ENCODE peak calls at places on chromosomes 16 and 17, in five cellular contexts. T is HCT116, C is neural progenitor cell, F is GM23248, G is K562. S is an unnamed sample.

GRCh38 chr17:44981221-44981968 is 13.3 kb upstream of the C1QL1 start:
- DNase-seq in C (no peak), G (no peak), T (no peak), F (peak; percentile 30), S (peak; percentile 91)

GRCh38 chr16:81069063-81069462 is 8.0 kb downstream of the C16orf46 start:
- DNase-seq in G (no peak), C (no peak), T (no peak), F (no peak), S (no peak)

GRCh38 chr17:47709594-47709993 is 15.6 kb downstream of the TBKBP1 start:
- DNase-seq in C (no peak), G (no peak), F (no peak), T (no peak), S (no peak)

GRCh38 chr16:31356566-31357323 is 1.8 kb downstream of the ITGAX start:
- DNase-seq in T (no peak), G (no peak), C (peak; percentile 23), F (no peak), S (no peak)

GRCh38 chr17:5826384-5826783 is 242.1 kb upstream of the NLRP1 start:
- DNase-seq in C (no peak), G (no peak), F (no peak), T (no peak), S (no peak)

GRCh38 chr16:83769397-83770008 is 38.3 kb upstream of the HSBP1 start:
- DNase-seq in T (no peak), F (no peak), G (no peak), C (no peak), S (no peak)

GRCh38 chr16:54050281-54051210 is 236.0 kb downstream of the IRX3 start:
- DNase-seq in F (no peak), G (no peak), T (no peak), C (peak; percentile 39), S (peak; percentile 45)

GRCh38 chr17:59409336-59410048 is 78.0 kb downstream of the YPEL2 start:
- DNase-seq in T (no peak), G (no peak), F (no peak), C (no peak), S (no peak)

GRCh38 chr17:29760771-29761682 is 138.3 kb upstream of the CORO6 start:
- DNase-seq in C (peak; percentile 85), F (peak; percentile 93), G (no peak), T (no peak), S (peak; percentile 86)

GRCh38 chr17:75036643-75037268 is 10.0 kb downstream of the ATP5PD start:
- DNase-seq in C (no peak), F (peak; percentile 97), T (peak; percentile 89), G (peak; percentile 75), S (peak; percentile 95)

GRCh38 chr17:63247706-63248105 is 198.4 kb downstream of the CYB561 start:
- DNase-seq in T (no peak), C (no peak), G (no peak), F (peak; percentile 50), S (no peak)

GRCh38 chr17:74199306-74200092 is 4.0 kb upstream of the RPL38 start:
- DNase-seq in F (peak; percentile 74), C (peak; percentile 78), G (peak; percentile 81), T (no peak), S (peak; percentile 46)

GRCh38 chr17:6578491-6578890 is 22.1 kb upstream of the PITPNM3 start:
- DNase-seq in F (no peak), G (no peak), T (no peak), C (no peak), S (no peak)

DNA sequence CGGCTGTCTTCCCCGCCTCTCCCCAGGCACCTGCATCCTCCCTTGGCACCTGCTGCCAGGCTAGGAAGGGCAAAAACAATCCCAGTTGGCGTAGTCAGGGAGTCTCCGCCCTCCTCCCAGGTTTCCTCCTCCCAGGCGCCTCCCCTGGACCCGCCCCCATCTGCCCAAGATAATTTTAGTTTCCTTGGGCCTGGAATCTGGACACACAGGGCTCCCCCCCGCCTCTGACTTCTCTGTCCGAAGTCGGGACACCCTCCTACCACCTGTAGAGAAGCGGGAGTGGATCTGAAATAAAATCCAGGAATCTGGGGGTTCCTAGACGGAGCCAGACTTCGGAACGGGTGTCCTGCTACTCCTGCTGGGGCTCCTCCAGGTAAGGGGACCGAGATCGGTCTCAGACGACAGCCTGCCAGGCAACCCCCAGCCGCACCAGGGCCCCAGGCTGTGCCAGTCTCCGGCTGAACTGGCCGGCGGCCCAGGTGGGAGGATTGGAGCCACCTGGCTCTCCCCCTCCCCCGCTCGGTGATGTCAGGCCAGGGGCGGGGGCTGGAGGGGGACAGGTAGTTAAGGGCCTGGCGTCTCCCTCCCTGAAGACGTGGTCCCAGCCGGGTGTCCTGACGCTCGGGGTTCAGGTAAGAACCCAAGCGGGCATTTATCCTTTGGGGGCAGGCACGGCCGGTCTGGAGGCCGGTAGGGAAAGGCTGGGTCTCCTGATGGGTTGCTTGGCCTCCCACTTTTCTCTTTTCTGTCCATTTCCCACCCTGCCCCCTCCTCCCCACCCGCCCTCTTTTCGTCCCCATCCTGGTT is at the start of gene GRB7:
- DNase-seq in G (peak; percentile 71), C (peak; percentile 52), T (peak; percentile 57), F (no peak), S (no peak)
- H3K4me3 ChIP-seq in G (peak within 1 kb of the TSS; percentile 44), C (peak within 1 kb of the TSS; percentile 62), T (peak within 1 kb of the TSS; percentile 84), F (no peak within 1 kb of the TSS), S (no peak within 1 kb of the TSS)

DNA sequence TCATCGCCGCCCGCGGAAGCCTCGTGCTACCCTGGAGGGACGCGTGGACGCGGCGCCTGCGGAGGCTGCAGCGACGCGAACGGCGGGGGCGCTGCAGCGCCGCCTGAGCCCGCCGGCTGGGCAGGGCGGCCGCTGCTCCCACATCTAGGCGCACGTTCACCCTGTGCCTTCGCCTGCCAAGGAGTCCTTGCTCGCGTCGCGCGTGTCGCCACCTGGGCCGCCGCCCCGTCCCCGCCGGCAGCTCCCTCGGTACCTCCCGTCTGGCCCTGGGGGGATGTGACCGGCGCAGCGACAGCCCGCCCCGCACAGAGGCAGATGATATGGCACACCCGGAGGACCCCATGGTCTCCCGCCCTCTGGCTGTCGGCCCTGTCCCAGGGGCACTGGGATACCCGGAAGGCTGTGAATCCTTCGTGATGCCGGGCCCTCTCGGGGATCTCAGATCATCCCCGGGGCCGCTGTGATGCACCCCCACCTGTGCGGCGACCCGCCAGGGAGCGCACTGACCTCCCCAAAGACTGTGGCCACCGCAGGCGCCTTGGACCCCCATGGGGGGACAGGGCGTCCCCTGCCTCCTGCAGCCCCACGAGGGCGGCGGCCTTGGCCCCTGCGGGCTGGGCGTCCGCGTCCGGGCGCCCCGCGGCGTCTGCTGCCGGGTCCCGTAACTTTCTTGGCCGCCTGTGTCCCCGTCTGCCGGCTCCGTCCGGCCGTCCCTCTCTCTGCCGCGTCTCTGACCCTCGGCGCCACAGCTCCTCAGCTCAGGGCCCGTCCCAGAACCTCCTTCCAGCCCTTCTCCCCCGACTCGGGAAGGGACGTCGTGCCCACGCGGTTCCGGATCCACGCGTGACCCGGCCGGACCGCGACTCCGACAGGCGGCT is 689 bp upstream of the TBC1D24 start:
- DNase-seq in T (no peak), C (peak; percentile 76), F (peak; percentile 79), G (peak; percentile 63), S (peak; percentile 39)
- TF ChIP-seq EZH2 in T (no peak), C (no peak), F (no peak), G (no peak), S (no peak)

GRCh38 chr17:38583833-38584349 is 21.9 kb downstream of the SRCIN1 start:
- DNase-seq in G (no peak), F (no peak), C (peak; percentile 29), T (no peak), S (no peak)
- H3K9ac ChIP-seq in G (no peak overlapping the region), F (no peak overlapping the region), C (no peak overlapping the region), T (peak overlapping the region; percentile 11), S (no peak overlapping the region)

DNA sequence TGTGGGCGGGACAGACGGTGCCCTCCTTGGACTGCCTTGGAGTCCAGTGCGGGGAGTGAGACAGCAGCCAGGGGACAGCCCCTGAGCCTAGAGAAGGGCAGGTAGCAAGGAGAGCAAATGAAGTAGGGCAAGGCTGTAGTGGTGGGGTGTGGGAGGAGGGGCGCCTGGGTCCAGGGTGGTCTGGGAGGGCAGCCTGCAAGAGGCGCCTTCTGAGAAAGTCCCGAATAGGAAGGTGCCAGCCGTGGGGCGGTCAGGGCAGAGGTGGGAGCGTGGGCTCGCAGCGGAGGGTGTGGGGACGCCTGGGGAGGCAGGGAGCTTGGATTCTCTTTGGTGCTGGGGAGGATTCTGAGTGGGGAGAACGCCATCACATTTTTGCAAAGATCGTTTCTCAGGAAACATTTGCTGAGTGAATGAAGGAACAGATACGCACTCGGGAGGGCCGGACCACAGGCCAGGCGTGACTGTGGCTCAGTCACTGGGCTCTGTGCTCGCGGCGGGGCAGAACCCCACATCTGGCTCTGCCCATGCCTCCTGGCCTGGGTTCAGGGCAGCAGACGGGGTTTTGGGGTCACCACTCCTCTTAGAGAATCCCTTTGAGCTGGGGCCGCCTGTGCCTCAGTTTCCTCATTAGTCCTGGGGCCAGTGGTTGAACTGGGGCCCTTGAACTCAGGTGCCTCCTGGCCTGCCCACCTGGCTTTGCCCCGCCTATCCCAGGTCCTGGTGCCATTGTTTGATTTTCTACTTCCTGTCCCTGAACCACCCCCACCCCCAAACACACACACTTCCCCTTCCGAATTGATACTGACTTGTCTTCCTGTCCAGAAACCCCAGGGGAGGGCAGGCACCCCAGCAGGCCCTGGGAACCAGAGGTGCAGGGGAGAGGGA is 4.2 kb downstream of the SNN start:
- DNase-seq in F (no peak), C (no peak), T (no peak), G (peak; percentile 34), S (no peak)
- H3K4me3 ChIP-seq in F (no peak overlapping the region), C (no peak overlapping the region), T (no peak overlapping the region), G (no peak overlapping the region), S (no peak overlapping the region)

GRCh38 chr17:79749958-79750357 is 19.2 kb downstream of the ENPP7 start:
- DNase-seq in C (no peak), G (no peak), F (no peak), T (no peak), S (no peak)
- TF ChIP-seq EZH2 in C (no peak), G (no peak), F (no peak), T (no peak), S (no peak)

GRCh38 chr17:17352836-17353624 is 49.9 kb downstream of the NT5M start:
- DNase-seq in C (no peak), G (no peak), T (no peak), F (no peak), S (no peak)

GRCh38 chr17:17350491-17351355 is 47.5 kb downstream of the NT5M start:
- DNase-seq in G (no peak), F (peak; percentile 79), T (no peak), C (peak; percentile 38), S (peak; percentile 9)

GRCh38 chr17:17353625-17354484 is 50.7 kb downstream of the NT5M start:
- DNase-seq in C (no peak), G (no peak), F (no peak), T (no peak), S (no peak)

GRCh38 chr17:17351356-17351891 is 48.3 kb downstream of the NT5M start:
- DNase-seq in G (no peak), C (no peak), T (no peak), F (no peak), S (no peak)

DNA sequence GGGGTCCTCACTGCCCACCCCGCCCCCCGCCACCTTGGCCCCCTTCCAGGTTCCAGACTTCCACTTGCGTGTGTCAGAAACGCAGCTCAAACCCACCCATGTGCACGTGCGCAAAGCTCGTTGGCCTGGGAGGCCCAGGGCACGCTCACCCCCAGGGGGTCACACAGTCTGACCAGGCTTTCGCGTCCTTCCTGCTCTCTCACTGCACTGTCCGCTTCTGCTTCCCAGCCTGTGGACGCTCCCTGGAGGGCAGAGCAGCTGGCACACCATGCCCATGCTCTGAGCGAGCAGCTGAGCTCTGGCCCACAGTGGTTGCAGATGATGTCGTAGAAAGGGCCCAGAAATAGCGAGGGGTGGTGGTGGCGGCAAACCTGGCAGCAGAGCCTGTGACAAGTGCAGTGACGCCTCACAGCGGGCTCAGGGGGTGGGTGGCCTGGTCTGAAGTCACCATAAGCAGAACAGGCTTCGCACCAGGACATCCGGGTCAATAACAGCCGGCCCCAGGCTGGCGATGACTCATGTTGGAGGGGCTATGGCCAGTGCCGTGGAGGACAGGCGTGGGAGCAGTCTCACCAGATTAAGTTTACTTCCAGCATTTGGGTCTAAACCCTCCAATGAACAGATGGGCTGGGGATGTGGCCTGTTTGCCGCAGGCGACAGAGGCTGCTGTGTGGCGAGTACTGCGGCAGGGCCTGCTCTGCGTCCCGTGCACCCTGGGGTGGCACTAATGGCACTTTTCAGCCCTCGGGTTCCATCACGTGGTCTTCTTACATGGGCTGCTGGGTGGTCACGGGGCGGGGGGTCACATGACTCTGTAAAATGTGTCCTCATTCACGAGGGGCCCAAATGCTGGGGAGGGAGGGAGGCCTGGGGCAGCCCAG is 49.0 kb downstream of the NT5M start:
- DNase-seq in F (peak; percentile 69), C (no peak), T (no peak), G (peak; percentile 78), S (peak; percentile 61)
- H3K9ac ChIP-seq in F (no peak overlapping the region), C (no peak overlapping the region), T (no peak overlapping the region), G (peak overlapping the region; percentile 38), S (peak overlapping the region; percentile 7)

S was measured in fibroblast of lung.